ENCODE peak calls at places on chromosome 14, in seven cellular contexts. One of them, this sample, is unnamed.

GRCh38 chr14:37707716-37708115 is 112.3 kb downstream of the TTC6 start:
- DNase-seq in tibial nerve: no peak
- DNase-seq in heart right ventricle: no peak
- DNase-seq in IMR-90: peak; percentile 48
- DNase-seq in CD8-positive, alpha-beta T cell: no peak
- DNase-seq in stomach: no peak
- DNase-seq in esophagus squamous epithelium: no peak
- DNase-seq in this sample: no peak

GRCh38 chr14:73696466-73697390 is 17.5 kb downstream of the PNMA1 start:
- DNase-seq in tibial nerve: no peak
- DNase-seq in IMR-90: peak; percentile 84
- DNase-seq in esophagus squamous epithelium: no peak
- DNase-seq in CD8-positive, alpha-beta T cell: no peak
- DNase-seq in heart right ventricle: no peak
- DNase-seq in stomach: no peak
- DNase-seq in this sample: no peak

GRCh38 chr14:50059773-50060629 is 56.4 kb downstream of the VCPKMT start:
- DNase-seq in tibial nerve: no peak
- DNase-seq in CD8-positive, alpha-beta T cell: no peak
- DNase-seq in IMR-90: no peak
- DNase-seq in esophagus squamous epithelium: no peak
- DNase-seq in stomach: no peak
- DNase-seq in heart right ventricle: no peak
- DNase-seq in this sample: no peak

GRCh38 chr14:22650046-22650739 is 6.0 kb upstream of the OR6J1 start:
- DNase-seq in CD8-positive, alpha-beta T cell: no peak
- DNase-seq in stomach: no peak
- DNase-seq in IMR-90: no peak
- DNase-seq in esophagus squamous epithelium: no peak
- DNase-seq in heart right ventricle: no peak
- DNase-seq in tibial nerve: no peak
- DNase-seq in this sample: no peak

GRCh38 chr14:64082837-64083236 is 211.3 kb downstream of the ESR2 start:
- DNase-seq in IMR-90: no peak
- DNase-seq in stomach: no peak
- DNase-seq in esophagus squamous epithelium: no peak
- DNase-seq in heart right ventricle: no peak
- DNase-seq in CD8-positive, alpha-beta T cell: no peak
- DNase-seq in tibial nerve: no peak
- DNase-seq in this sample: no peak

GRCh38 chr14:68292467-68293334 is 473.1 kb downstream of the RAD51B start:
- DNase-seq in stomach: no peak
- DNase-seq in IMR-90: no peak
- DNase-seq in CD8-positive, alpha-beta T cell: no peak
- DNase-seq in tibial nerve: no peak
- DNase-seq in heart right ventricle: no peak
- DNase-seq in esophagus squamous epithelium: no peak
- DNase-seq in this sample: no peak

GRCh38 chr14:45089813-45090212 is 5.9 kb downstream of the PRPF39 start:
- DNase-seq in heart right ventricle: no peak
- DNase-seq in IMR-90: peak; percentile 61
- DNase-seq in CD8-positive, alpha-beta T cell: no peak
- DNase-seq in esophagus squamous epithelium: no peak
- DNase-seq in tibial nerve: no peak
- DNase-seq in stomach: no peak
- DNase-seq in this sample: no peak

GRCh38 chr14:69460093-69460701 is 24.3 kb upstream of the PLEKHD1 start:
- DNase-seq in CD8-positive, alpha-beta T cell: peak; percentile 23
- DNase-seq in heart right ventricle: peak; percentile 72
- DNase-seq in IMR-90: peak; percentile 95
- DNase-seq in tibial nerve: peak; percentile 23
- DNase-seq in stomach: peak; percentile 65
- DNase-seq in esophagus squamous epithelium: no peak
- DNase-seq in this sample: no peak

GRCh38 chr14:105315941-105316562 is 1.5 kb downstream of the PACS2 start:
- DNase-seq in tibial nerve: no peak
- DNase-seq in esophagus squamous epithelium: no peak
- DNase-seq in stomach: no peak
- DNase-seq in heart right ventricle: no peak
- DNase-seq in IMR-90: no peak
- DNase-seq in CD8-positive, alpha-beta T cell: no peak
- DNase-seq in this sample: peak; percentile 54

GRCh38 chr14:32167907-32168306 is 33.9 kb upstream of the RNU6-7 start:
- DNase-seq in CD8-positive, alpha-beta T cell: no peak
- DNase-seq in stomach: no peak
- DNase-seq in IMR-90: no peak
- DNase-seq in heart right ventricle: no peak
- DNase-seq in esophagus squamous epithelium: no peak
- DNase-seq in tibial nerve: no peak
- DNase-seq in this sample: no peak

GRCh38 chr14:102588821-102589220 is 3.6 kb upstream of the RCOR1 start:
- DNase-seq in heart right ventricle: no peak
- DNase-seq in IMR-90: no peak
- DNase-seq in stomach: no peak
- DNase-seq in CD8-positive, alpha-beta T cell: no peak
- DNase-seq in esophagus squamous epithelium: no peak
- DNase-seq in tibial nerve: no peak
- DNase-seq in this sample: no peak

GRCh38 chr14:71247106-71247505 is 339.8 kb downstream of the PCNX1 start:
- DNase-seq in tibial nerve: no peak
- DNase-seq in esophagus squamous epithelium: no peak
- DNase-seq in heart right ventricle: no peak
- DNase-seq in IMR-90: peak; percentile 51
- DNase-seq in stomach: no peak
- DNase-seq in CD8-positive, alpha-beta T cell: no peak
- DNase-seq in this sample: no peak

GRCh38 chr14:78950654-78951053 is 780.5 kb downstream of the NRXN3 start:
- DNase-seq in esophagus squamous epithelium: no peak
- DNase-seq in tibial nerve: no peak
- DNase-seq in IMR-90: peak; percentile 76
- DNase-seq in CD8-positive, alpha-beta T cell: no peak
- DNase-seq in heart right ventricle: no peak
- DNase-seq in stomach: no peak
- DNase-seq in this sample: no peak

GRCh38 chr14:93785423-93785822 is 2.9 kb downstream of the PRIMA1 start:
- DNase-seq in CD8-positive, alpha-beta T cell: no peak
- DNase-seq in tibial nerve: no peak
- DNase-seq in stomach: no peak
- DNase-seq in heart right ventricle: no peak
- DNase-seq in IMR-90: no peak
- DNase-seq in esophagus squamous epithelium: no peak
- DNase-seq in this sample: no peak

GRCh38 chr14:65704412-65704811 is 291.9 kb downstream of the FUT8 start:
- DNase-seq in stomach: no peak
- DNase-seq in tibial nerve: no peak
- DNase-seq in CD8-positive, alpha-beta T cell: no peak
- DNase-seq in esophagus squamous epithelium: no peak
- DNase-seq in IMR-90: peak; percentile 75
- DNase-seq in heart right ventricle: no peak
- DNase-seq in this sample: no peak

GRCh38 chr14:55574988-55575387 is 5.0 kb upstream of the KTN1 start:
- DNase-seq in esophagus squamous epithelium: no peak
- DNase-seq in IMR-90: no peak
- DNase-seq in CD8-positive, alpha-beta T cell: no peak
- DNase-seq in stomach: no peak
- DNase-seq in heart right ventricle: no peak
- DNase-seq in tibial nerve: no peak
- DNase-seq in this sample: no peak

GRCh38 chr14:105863296-105864108 is 337.1 kb downstream of the TMEM121 start:
- DNase-seq in IMR-90: no peak
- DNase-seq in esophagus squamous epithelium: no peak
- DNase-seq in stomach: peak; percentile 21
- DNase-seq in tibial nerve: peak; percentile 8
- DNase-seq in heart right ventricle: no peak
- DNase-seq in CD8-positive, alpha-beta T cell: no peak
- DNase-seq in this sample: no peak

GRCh38 chr14:100155049-100155621 is 4.3 kb downstream of the DEGS2 start:
- DNase-seq in heart right ventricle: no peak
- DNase-seq in CD8-positive, alpha-beta T cell: no peak
- DNase-seq in stomach: no peak
- DNase-seq in tibial nerve: no peak
- DNase-seq in esophagus squamous epithelium: no peak
- DNase-seq in IMR-90: no peak
- DNase-seq in this sample: peak; percentile 65

GRCh38 chr14:91021991-91022621 is 38.3 kb downstream of the RPS6KA5 start:
- DNase-seq in CD8-positive, alpha-beta T cell: no peak
- DNase-seq in stomach: no peak
- DNase-seq in esophagus squamous epithelium: no peak
- DNase-seq in tibial nerve: no peak
- DNase-seq in IMR-90: no peak
- DNase-seq in heart right ventricle: no peak
- DNase-seq in this sample: no peak

GRCh38 chr14:53963491-53964227 is 7.0 kb upstream of the BMP4 start:
- DNase-seq in CD8-positive, alpha-beta T cell: no peak
- DNase-seq in esophagus squamous epithelium: no peak
- DNase-seq in IMR-90: no peak
- DNase-seq in heart right ventricle: peak; percentile 46
- DNase-seq in tibial nerve: no peak
- DNase-seq in stomach: peak; percentile 70
- DNase-seq in this sample: peak; percentile 45

GRCh38 chr14:35337557-35338255 is 45.5 kb downstream of the PSMA6 start:
- DNase-seq in tibial nerve: no peak
- DNase-seq in heart right ventricle: no peak
- DNase-seq in esophagus squamous epithelium: no peak
- DNase-seq in stomach: no peak
- DNase-seq in IMR-90: no peak
- DNase-seq in CD8-positive, alpha-beta T cell: no peak
- DNase-seq in this sample: no peak
- H3K4me1 ChIP-seq in tibial nerve: peaks cover 21% of the 10 kb centered on the region
- H3K4me1 ChIP-seq in heart right ventricle: peaks cover 89% of the 10 kb centered on the region
- H3K4me1 ChIP-seq in esophagus squamous epithelium: peaks cover 95% of the 10 kb centered on the region
- H3K4me1 ChIP-seq in stomach: peaks cover 92% of the 10 kb centered on the region
- H3K4me1 ChIP-seq in IMR-90: peaks cover 39% of the 10 kb centered on the region
- H3K4me1 ChIP-seq in CD8-positive, alpha-beta T cell: peaks cover 45% of the 10 kb centered on the region
- H3K4me1 ChIP-seq in this sample: peaks cover 88% of the 10 kb centered on the region

DNA sequence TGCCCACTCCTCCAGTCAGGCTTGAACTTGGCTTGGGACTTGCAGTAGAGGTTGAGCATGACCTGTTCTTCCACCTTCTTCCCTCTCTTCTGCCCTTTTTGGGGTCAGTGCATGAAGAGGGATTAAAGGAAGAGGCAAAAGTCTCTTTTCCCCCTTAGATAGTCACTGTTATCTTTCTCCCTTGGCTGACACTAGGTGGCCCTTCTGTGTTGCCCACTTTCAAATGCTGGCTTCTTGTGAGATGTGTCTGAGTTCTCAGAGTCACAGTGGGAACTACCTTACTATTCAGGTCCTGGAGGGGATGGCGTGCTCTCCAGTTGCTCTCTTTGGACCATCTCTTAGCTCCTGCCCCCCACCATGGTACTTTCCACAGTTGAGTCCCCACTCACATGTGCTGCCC is 73.6 kb downstream of the GPR65 start:
- DNase-seq in esophagus squamous epithelium: no peak
- DNase-seq in CD8-positive, alpha-beta T cell: no peak
- DNase-seq in stomach: no peak
- DNase-seq in tibial nerve: no peak
- DNase-seq in IMR-90: no peak
- DNase-seq in heart right ventricle: no peak
- DNase-seq in this sample: no peak
- TF ChIP-seq CTCF in esophagus squamous epithelium: no peak
- TF ChIP-seq CTCF in CD8-positive, alpha-beta T cell: no peak
- TF ChIP-seq CTCF in stomach: no peak
- TF ChIP-seq CTCF in tibial nerve: no peak
- TF ChIP-seq CTCF in IMR-90: no peak
- TF ChIP-seq CTCF in heart right ventricle: no peak
- TF ChIP-seq CTCF in this sample: no peak

GRCh38 chr14:72638021-72638420 is 255.9 kb downstream of the DPF3 start:
- DNase-seq in CD8-positive, alpha-beta T cell: no peak
- DNase-seq in tibial nerve: no peak
- DNase-seq in heart right ventricle: peak; percentile 37
- DNase-seq in esophagus squamous epithelium: no peak
- DNase-seq in stomach: no peak
- DNase-seq in IMR-90: peak; percentile 95
- DNase-seq in this sample: no peak

GRCh38 chr14:72636871-72637270 is 257.0 kb downstream of the DPF3 start:
- DNase-seq in stomach: no peak
- DNase-seq in CD8-positive, alpha-beta T cell: no peak
- DNase-seq in IMR-90: no peak
- DNase-seq in heart right ventricle: no peak
- DNase-seq in esophagus squamous epithelium: no peak
- DNase-seq in tibial nerve: no peak
- DNase-seq in this sample: no peak

GRCh38 chr14:72633551-72633950 is 260.4 kb downstream of the DPF3 start:
- DNase-seq in stomach: no peak
- DNase-seq in CD8-positive, alpha-beta T cell: no peak
- DNase-seq in IMR-90: no peak
- DNase-seq in esophagus squamous epithelium: no peak
- DNase-seq in heart right ventricle: no peak
- DNase-seq in tibial nerve: no peak
- DNase-seq in this sample: no peak

GRCh38 chr14:72634910-72635647 is 258.8 kb downstream of the DPF3 start:
- DNase-seq in esophagus squamous epithelium: no peak
- DNase-seq in stomach: no peak
- DNase-seq in heart right ventricle: no peak
- DNase-seq in tibial nerve: no peak
- DNase-seq in CD8-positive, alpha-beta T cell: no peak
- DNase-seq in IMR-90: no peak
- DNase-seq in this sample: no peak

GRCh38 chr14:72636094-72636493 is 257.8 kb downstream of the DPF3 start:
- DNase-seq in heart right ventricle: no peak
- DNase-seq in esophagus squamous epithelium: no peak
- DNase-seq in stomach: no peak
- DNase-seq in tibial nerve: no peak
- DNase-seq in CD8-positive, alpha-beta T cell: no peak
- DNase-seq in IMR-90: peak; percentile 79
- DNase-seq in this sample: no peak
- H3K4me1 ChIP-seq in heart right ventricle: peaks cover 13% of the 10 kb centered on the region
- H3K4me1 ChIP-seq in esophagus squamous epithelium: no peaks in the 10 kb centered on the region
- H3K4me1 ChIP-seq in stomach: no peaks in the 10 kb centered on the region
- H3K4me1 ChIP-seq in tibial nerve: no peaks in the 10 kb centered on the region
- H3K4me1 ChIP-seq in CD8-positive, alpha-beta T cell: no peaks in the 10 kb centered on the region
- H3K4me1 ChIP-seq in IMR-90: peaks cover 25% of the 10 kb centered on the region
- H3K4me1 ChIP-seq in this sample: no peaks in the 10 kb centered on the region

GRCh38 chr14:61190341-61190740 is 90.8 kb downstream of the TMEM30B start:
- DNase-seq in stomach: no peak
- DNase-seq in heart right ventricle: no peak
- DNase-seq in esophagus squamous epithelium: no peak
- DNase-seq in IMR-90: peak; percentile 26
- DNase-seq in tibial nerve: no peak
- DNase-seq in CD8-positive, alpha-beta T cell: no peak
- DNase-seq in this sample: no peak

GRCh38 chr14:61188196-61188595 is 92.9 kb downstream of the TMEM30B start:
- DNase-seq in esophagus squamous epithelium: no peak
- DNase-seq in IMR-90: no peak
- DNase-seq in tibial nerve: no peak
- DNase-seq in CD8-positive, alpha-beta T cell: no peak
- DNase-seq in stomach: no peak
- DNase-seq in heart right ventricle: peak; percentile 19
- DNase-seq in this sample: no peak

GRCh38 chr14:61187642-61187905 is 93.6 kb downstream of the TMEM30B start:
- DNase-seq in stomach: no peak
- DNase-seq in esophagus squamous epithelium: no peak
- DNase-seq in IMR-90: no peak
- DNase-seq in tibial nerve: no peak
- DNase-seq in CD8-positive, alpha-beta T cell: no peak
- DNase-seq in heart right ventricle: no peak
- DNase-seq in this sample: no peak

GRCh38 chr14:61186793-61187641 is 94.1 kb downstream of the TMEM30B start:
- DNase-seq in IMR-90: no peak
- DNase-seq in tibial nerve: no peak
- DNase-seq in heart right ventricle: no peak
- DNase-seq in stomach: no peak
- DNase-seq in CD8-positive, alpha-beta T cell: no peak
- DNase-seq in esophagus squamous epithelium: no peak
- DNase-seq in this sample: no peak

GRCh38 chr14:61188936-61189808 is 92.0 kb downstream of the TMEM30B start:
- DNase-seq in heart right ventricle: peak; percentile 34
- DNase-seq in tibial nerve: peak; percentile 37
- DNase-seq in IMR-90: peak; percentile 51
- DNase-seq in CD8-positive, alpha-beta T cell: no peak
- DNase-seq in esophagus squamous epithelium: no peak
- DNase-seq in stomach: peak; percentile 63
- DNase-seq in this sample: peak; percentile 32
- TF ChIP-seq CTCF in heart right ventricle: peak; percentile 50
- TF ChIP-seq CTCF in tibial nerve: peak; percentile 79
- TF ChIP-seq CTCF in IMR-90: peak; percentile 51
- TF ChIP-seq CTCF in CD8-positive, alpha-beta T cell: no peak
- TF ChIP-seq CTCF in esophagus squamous epithelium: peak; percentile 45
- TF ChIP-seq CTCF in stomach: peak; percentile 40
- TF ChIP-seq CTCF in this sample: no peak

This sample was measured in mucosa of descending colon.